ENCODE peak calls at places on chromosomes 5 and 9, in nine cellular contexts. I, L, M, N, O, R, A, Y and X are unnamed samples.

GRCh38 chr5:111694183-111694582 is 62.8 kb downstream of the NREP start:
- DNase-seq in R (no peak), I (peak; percentile 93), L (no peak), Y (no peak), O (peak; percentile 66), M (no peak), A (no peak), N (no peak), X (no peak)

GRCh38 chr9:4657426-4658159 is 4.5 kb upstream of the PLPP6 start:
- DNase-seq in O (no peak), A (no peak), M (no peak), I (no peak), N (no peak), L (no peak), R (no peak), Y (peak; percentile 64), X (no peak)

GRCh38 chr5:73380710-73381586 is 67.6 kb downstream of the FOXD1 start:
- DNase-seq in L (no peak), A (no peak), R (no peak), Y (no peak), M (no peak), I (no peak), N (no peak), O (no peak), X (no peak)

GRCh38 chr9:92600742-92601261 is 65.0 kb upstream of the ECM2 start:
- DNase-seq in O (peak; percentile 71), R (no peak), I (no peak), M (no peak), Y (no peak), L (no peak), A (no peak), N (no peak), X (no peak)

GRCh38 chr5:113678924-113679575 is 165.6 kb downstream of the YTHDC2 start:
- DNase-seq in I (peak; percentile 76), M (no peak), Y (no peak), O (peak; percentile 66), L (no peak), A (peak; percentile 62), R (peak; percentile 38), N (no peak), X (peak; percentile 57)

GRCh38 chr9:137607141-137607857 is 1.8 kb downstream of the ARRDC1 start:
- DNase-seq in O (no peak), A (no peak), L (no peak), M (no peak), Y (no peak), N (no peak), I (no peak), R (no peak), X (no peak)

GRCh38 chr5:61582421-61582820 is 250.4 kb downstream of the ZSWIM6 start:
- DNase-seq in R (no peak), I (no peak), M (no peak), O (peak; percentile 57), A (no peak), N (no peak), Y (no peak), L (no peak), X (no peak)

GRCh38 chr9:6230037-6230778 is 14.6 kb downstream of the IL33 start:
- DNase-seq in M (no peak), O (peak; percentile 79), R (no peak), N (no peak), L (no peak), I (peak; percentile 44), Y (no peak), A (no peak), X (no peak)

GRCh38 chr5:96881511-96882115 is 5.3 kb downstream of the ERAP2 start:
- DNase-seq in I (peak; percentile 62), L (no peak), R (no peak), M (peak; percentile 26), N (no peak), A (no peak), Y (no peak), O (peak; percentile 89), X (no peak)

GRCh38 chr9:78860806-78861475 is 564.0 kb downstream of the PSAT1 start:
- DNase-seq in N (no peak), A (no peak), L (no peak), Y (no peak), O (peak; percentile 69), I (peak; percentile 43), M (no peak), R (no peak), X (no peak)

GRCh38 chr9:94872921-94873511 is 146.5 kb downstream of the AOPEP start:
- DNase-seq in N (no peak), R (no peak), M (no peak), A (no peak), O (peak; percentile 66), Y (no peak), I (no peak), L (no peak), X (no peak)

GRCh38 chr9:132410642-132411041 is 631 bp downstream of the CFAP77 start:
- DNase-seq in L (no peak), R (no peak), N (no peak), O (no peak), I (no peak), Y (no peak), M (no peak), A (no peak), X (no peak)

GRCh38 chr9:91905958-91906585 is 44.0 kb downstream of the ROR2 start:
- DNase-seq in R (no peak), Y (peak; percentile 45), N (no peak), I (peak; percentile 19), M (no peak), A (no peak), O (no peak), L (no peak), X (no peak)

GRCh38 chr5:92552206-92553160 is 1028.5 kb downstream of the NR2F1-AS1 start:
- DNase-seq in A (no peak), R (no peak), L (no peak), N (no peak), M (peak; percentile 99), O (peak; percentile 99), Y (no peak), I (peak; percentile 67), X (no peak)

GRCh38 chr9:124217839-124218437 is 39.8 kb upstream of the NEK6 start:
- DNase-seq in N (no peak), Y (peak; percentile 25), M (no peak), R (no peak), O (no peak), A (no peak), L (peak; percentile 40), I (no peak), X (no peak)

DNA sequence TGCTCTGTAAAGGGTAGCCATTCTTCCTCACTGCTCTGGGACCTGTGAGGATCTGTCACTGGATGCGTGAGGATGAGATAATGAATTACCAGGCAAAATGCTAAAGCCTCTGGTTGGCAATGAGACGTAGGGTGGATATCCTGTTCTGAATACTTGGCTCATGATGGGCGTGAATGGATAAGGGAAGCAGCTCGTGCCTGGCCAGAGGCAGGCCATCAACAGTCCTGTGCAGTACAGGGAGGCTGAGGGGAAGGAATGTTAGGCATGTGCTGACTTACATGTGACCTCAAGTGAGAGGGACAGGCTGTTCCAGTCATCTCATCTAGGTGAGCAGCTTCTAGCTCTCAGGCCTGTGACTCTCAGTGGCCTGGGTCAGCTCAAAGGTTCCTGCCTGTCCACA is 172.8 kb downstream of the CARTPT start:
- DNase-seq in O (peak; percentile 68), N (no peak), Y (no peak), A (peak; percentile 18), R (no peak), L (no peak), I (peak; percentile 42), M (no peak), X (no peak)
- TF ChIP-seq CTCF in O (no peak), N (no peak), Y (no peak), A (no peak), R (no peak), L (no peak), I (no peak), M (no peak), X (no peak)

DNA sequence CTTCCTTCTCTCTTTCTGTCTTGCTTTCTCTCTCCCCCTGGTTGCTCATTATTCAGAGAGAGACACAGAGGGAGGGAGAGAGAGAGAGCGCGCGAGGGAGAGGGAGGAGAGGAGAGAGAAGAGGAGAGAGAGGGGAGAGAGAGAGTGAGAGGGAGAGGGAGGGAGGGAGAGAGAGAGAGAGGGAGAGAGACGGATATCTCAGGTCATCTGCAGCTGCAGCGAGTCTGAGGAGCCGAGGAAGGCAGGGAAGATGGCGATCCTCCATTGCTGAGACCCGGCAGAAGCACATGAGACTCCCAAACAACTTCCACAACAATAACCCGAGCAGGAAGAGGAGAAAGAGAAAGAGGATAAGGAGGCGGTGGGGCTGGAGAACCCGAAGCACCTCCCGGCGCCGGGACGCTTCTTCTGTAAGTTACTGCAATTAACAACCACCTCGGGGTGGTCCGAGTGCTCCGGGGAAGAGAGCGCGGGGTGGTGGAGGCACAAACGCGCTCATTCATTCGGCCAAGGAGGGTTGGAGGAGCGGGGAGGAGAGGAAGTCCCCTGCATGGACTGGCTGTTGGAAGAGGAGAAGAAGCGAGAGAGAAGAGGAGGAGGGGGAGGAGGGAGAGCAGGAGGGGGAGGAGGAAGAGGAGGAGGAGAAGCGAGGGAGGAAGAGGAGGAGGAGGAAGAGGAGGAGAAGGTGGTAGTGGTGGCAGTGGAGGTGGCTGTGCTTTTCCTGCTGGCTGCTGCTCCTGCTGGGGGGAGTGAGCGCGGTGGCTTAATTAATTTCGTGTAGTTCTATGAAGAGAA is at the start of gene ZNF462:
- DNase-seq in R (peak; percentile 39), N (no peak), A (peak; percentile 43), I (peak; percentile 63), M (no peak), L (peak; percentile 64), Y (no peak), O (peak; percentile 70), X (peak; percentile 39)
- TF ChIP-seq CTCF in R (no peak), N (peak; percentile 84), A (no peak), I (peak; percentile 59), M (no peak), L (no peak), Y (peak; percentile 69), O (no peak), X (no peak)

GRCh38 chr9:134136117-134136996 is 475 bp downstream of the WDR5 start:
- DNase-seq in Y (no peak), M (no peak), N (no peak), A (peak; percentile 21), L (no peak), I (peak; percentile 52), R (peak; percentile 44), O (peak; percentile 27), X (peak; percentile 50)

GRCh38 chr9:134136997-134137302 is 1.1 kb downstream of the WDR5 start:
- DNase-seq in R (no peak), L (no peak), I (no peak), M (no peak), O (no peak), A (no peak), Y (no peak), N (no peak), X (no peak)

GRCh38 chr9:134138292-134138691 is 2.4 kb downstream of the WDR5 start:
- DNase-seq in R (no peak), A (no peak), Y (peak; percentile 38), L (no peak), M (no peak), I (no peak), N (no peak), O (no peak), X (no peak)

GRCh38 chr9:134134949-134135342 is 936 bp upstream of the WDR5 start:
- DNase-seq in M (no peak), N (no peak), I (peak; percentile 40), O (no peak), R (no peak), A (no peak), L (no peak), Y (no peak), X (no peak)

GRCh38 chr9:134135343-134136116 is at the start of gene WDR5:
- DNase-seq in L (peak; percentile 94), N (peak; percentile 37), M (peak; percentile 17), R (peak; percentile 89), O (peak; percentile 91), Y (peak; percentile 93), I (peak; percentile 99), A (peak; percentile 95), X (peak; percentile 96)
- TF ChIP-seq CTCF in L (no peak), N (no peak), M (peak; percentile 21), R (no peak), O (peak; percentile 15), Y (no peak), I (no peak), A (no peak), X (no peak)

GRCh38 chr9:106560540-106560939 is 302.4 kb upstream of the ZNF462 start:
- DNase-seq in R (no peak), N (no peak), L (no peak), Y (no peak), I (no peak), M (no peak), O (no peak), A (no peak), X (no peak)
- TF ChIP-seq CTCF in R (no peak), N (no peak), L (no peak), Y (no peak), I (peak; percentile 29), M (no peak), O (no peak), A (peak; percentile 57), X (peak; percentile 27)